ENCODE peak calls at places on chromosomes 16 and 17, in five cellular contexts. Z is stomach; P is hippocampal formation; E is activated naive CD4-positive, alpha-beta T cell; K is WTC11. H is an unnamed sample.

GRCh38 chr17:1796800-1797199 is 32.9 kb downstream of the SMYD4 start:
- DNase-seq in K (no peak), Z (no peak), E (no peak), P (no peak), H (no peak)

GRCh38 chr16:11833951-11834695 is 17.2 kb downstream of the RSL1D1 start:
- DNase-seq in P (no peak), Z (no peak), K (no peak), E (no peak), H (no peak)

GRCh38 chr17:82668631-82669099 is 20.4 kb upstream of the WDR45B start:
- DNase-seq in K (peak; percentile 79), E (no peak), Z (peak; percentile 83), P (peak; percentile 80), H (peak; percentile 87)

GRCh38 chr17:44911133-44912001 is 3.9 kb downstream of the GFAP start:
- DNase-seq in P (no peak), K (peak; percentile 83), Z (peak; percentile 73), E (no peak), H (peak; percentile 86)

GRCh38 chr16:74700206-74701040 is at the start of gene MLKL:
- DNase-seq in K (peak; percentile 57), E (peak; percentile 15), P (no peak), Z (peak; percentile 65), H (peak; percentile 92)

GRCh38 chr16:81035975-81036750 is 521 bp downstream of the ATMIN start:
- DNase-seq in K (peak; percentile 54), Z (peak; percentile 34), P (no peak), E (no peak), H (peak; percentile 81)

GRCh38 chr17:57889252-57889651 is 39.4 kb upstream of the MRPS23 start:
- DNase-seq in P (no peak), Z (no peak), E (no peak), K (no peak), H (no peak)

GRCh38 chr16:3938843-3939624 is 58.5 kb upstream of the CREBBP start:
- DNase-seq in Z (peak; percentile 40), P (no peak), E (peak; percentile 19), K (peak; percentile 88), H (peak; percentile 85)

GRCh38 chr17:76246080-76247066 is 6.1 kb upstream of the RNF157 start:
- DNase-seq in K (no peak), P (no peak), E (no peak), Z (no peak), H (no peak)

GRCh38 chr17:41480136-41480535 is 815 bp downstream of the KRT35 start:
- DNase-seq in P (no peak), E (no peak), K (no peak), Z (no peak), H (no peak)

H was measured in posterior vena cava.